ENCODE peak calls at places on chromosomes 12 and 14, in ten cellular contexts. G, L, O, Q, N, C, U, X, H and J are unnamed samples.

GRCh38 chr12:122144885-122145284 is 29.1 kb downstream of the IL31 start:
- DNase-seq in U (no peak), H (no peak), L (no peak), O (no peak), X (no peak), G (no peak), C (no peak), N (no peak), Q (no peak), J (no peak)

GRCh38 chr12:68439368-68440045 is 107.3 kb upstream of the MDM1 start:
- DNase-seq in L (no peak), G (no peak), Q (no peak), O (no peak), C (no peak), H (no peak), N (no peak), U (no peak), X (no peak), J (no peak)

GRCh38 chr14:46063872-46064271 is 587.7 kb downstream of the RPL10L start:
- DNase-seq in L (no peak), H (no peak), O (no peak), Q (no peak), N (no peak), C (no peak), U (no peak), X (no peak), G (peak), J (no peak)

GRCh38 chr12:31020385-31021166 is 53.1 kb upstream of the DDX11 start:
- DNase-seq in G (no peak), X (no peak), U (no peak), C (no peak), O (no peak), H (no peak), N (no peak), Q (no peak), L (no peak), J (no peak)

GRCh38 chr12:66087365-66087943 is 43.1 kb downstream of the LLPH start:
- DNase-seq in O (peak), X (no peak), G (peak), Q (peak), U (peak), C (no peak), H (peak), N (peak), L (peak), J (peak)

GRCh38 chr14:87386453-87386980 is 606.5 kb downstream of the GALC start:
- DNase-seq in H (no peak), X (no peak), L (no peak), N (no peak), G (no peak), C (no peak), O (no peak), U (no peak), Q (no peak), J (no peak)

GRCh38 chr12:117018276-117018675 is 80.9 kb downstream of the TESC start:
- DNase-seq in H (no peak), L (no peak), O (no peak), Q (no peak), G (no peak), N (no peak), C (no peak), X (no peak), U (no peak), J (no peak)

GRCh38 chr12:117820216-117820907 is 148.4 kb downstream of the KSR2 start:
- DNase-seq in G (no peak), L (no peak), O (no peak), N (no peak), Q (no peak), H (no peak), C (no peak), X (no peak), U (no peak), J (no peak)

GRCh38 chr12:104569348-104570173 is 112.8 kb downstream of the CHST11 start:
- DNase-seq in H (no peak), N (no peak), L (no peak), C (peak), O (peak), U (no peak), G (no peak), X (peak), Q (no peak), J (no peak)

GRCh38 chr14:34766060-34766459 is 51.7 kb upstream of the CFL2 start:
- DNase-seq in Q (no peak), H (no peak), G (no peak), X (no peak), O (no peak), U (no peak), L (no peak), N (no peak), C (no peak), J (no peak)

GRCh38 chr12:92650228-92650822 is 52.5 kb upstream of the PLEKHG7 start:
- DNase-seq in H (no peak), X (no peak), L (no peak), G (no peak), N (no peak), U (no peak), C (no peak), O (no peak), Q (no peak), J (no peak)

GRCh38 chr12:12398026-12398859 is 41.4 kb downstream of the BORCS5 start:
- DNase-seq in G (no peak), Q (peak), U (peak), N (peak), X (no peak), H (no peak), L (peak), O (peak), C (no peak), J (peak)

GRCh38 chr12:52355181-52355580 is 12.1 kb downstream of the KRT85 start:
- DNase-seq in X (no peak), O (no peak), G (no peak), H (no peak), U (no peak), Q (no peak), N (no peak), L (no peak), C (no peak), J (no peak)

GRCh38 chr12:132419612-132420237 is 70.2 kb upstream of the FBRSL1 start:
- DNase-seq in L (no peak), H (no peak), C (no peak), O (no peak), U (no peak), Q (no peak), X (no peak), N (no peak), G (no peak), J (no peak)

GRCh38 chr12:17370621-17371020 is 719.4 kb downstream of the RERGL start:
- DNase-seq in G (no peak), L (no peak), C (no peak), N (no peak), O (no peak), U (no peak), X (no peak), Q (no peak), H (no peak), J (no peak)

GRCh38 chr12:105212431-105212830 is 23.5 kb downstream of the APPL2 start:
- DNase-seq in O (no peak), C (no peak), Q (peak), N (no peak), X (no peak), G (no peak), U (no peak), H (no peak), L (no peak), J (peak)

GRCh38 chr12:112130461-112130998 is 5.2 kb downstream of the TRAFD1 start:
- DNase-seq in N (peak), X (no peak), Q (peak), U (no peak), G (no peak), O (no peak), H (no peak), L (no peak), C (no peak), J (no peak)

GRCh38 chr14:92686763-92687427 is 61.5 kb downstream of the LGMN start:
- DNase-seq in O (peak), U (peak), C (peak), G (peak), X (peak), Q (peak), N (peak), H (peak), L (no peak), J (peak)

GRCh38 chr14:90062852-90063539 is 1.2 kb downstream of the KCNK13 start:
- DNase-seq in G (peak), H (no peak), O (no peak), X (no peak), C (no peak), N (no peak), Q (no peak), U (no peak), L (no peak), J (no peak)

GRCh38 chr14:30869525-30870150 is 4.7 kb upstream of the COCH start:
- DNase-seq in G (no peak), L (no peak), O (no peak), C (no peak), U (no peak), X (no peak), N (no peak), Q (no peak), H (no peak), J (no peak)

GRCh38 chr12:96719671-96720362 is 187.2 kb upstream of the NEDD1 start:
- DNase-seq in U (no peak), Q (no peak), L (no peak), H (no peak), N (peak), C (no peak), O (no peak), G (peak), X (no peak), J (no peak)

GRCh38 chr14:99537399-99537798 is 56.2 kb downstream of the CCNK start:
- DNase-seq in G (peak), N (peak), U (peak), C (no peak), O (peak), L (peak), H (no peak), X (no peak), Q (peak), J (peak)

GRCh38 chr14:21309238-21309636 is 29.4 kb downstream of the RPGRIP1 start:
- DNase-seq in N (no peak), Q (no peak), O (no peak), U (no peak), L (no peak), C (no peak), X (no peak), G (no peak), H (no peak), J (no peak)

GRCh38 chr12:4908694-4909396 is 860 bp upstream of the KCNA1 start:
- DNase-seq in C (no peak), N (no peak), O (no peak), H (peak), X (no peak), L (peak), G (peak), Q (no peak), U (no peak), J (no peak)

GRCh38 chr12:62976110-62976640 is 41.2 kb upstream of the PPM1H start:
- DNase-seq in L (no peak), X (no peak), N (no peak), Q (no peak), U (no peak), C (no peak), G (no peak), O (no peak), H (no peak), J (no peak)

GRCh38 chr12:109612975-109613502 is 39.4 kb downstream of the MVK start:
- DNase-seq in X (no peak), U (no peak), Q (peak), O (no peak), G (peak), N (no peak), H (no peak), L (no peak), C (no peak), J (peak)